ENCODE peak calls at places on chromosomes 11 and 22, in five cellular contexts. X, E, P, I and T are unnamed samples.

GRCh38 chr11:125373426-125374391 is 122.4 kb downstream of the FEZ1 start:
- DNase-seq in X (peak), E (no peak), P (no peak), I (no peak), T (peak)

GRCh38 chr22:31337178-31337577 is 9.0 kb downstream of the PATZ1 start:
- DNase-seq in X (no peak), E (no peak), P (no peak), I (no peak), T (no peak)

GRCh38 chr11:103097279-103097678 is 5.3 kb upstream of the DCUN1D5 start:
- DNase-seq in X (no peak), E (no peak), P (no peak), I (no peak), T (no peak)

GRCh38 chr22:27614291-27615007 is 187.1 kb downstream of the MN1 start:
- DNase-seq in X (no peak), E (no peak), P (no peak), I (no peak), T (no peak)

GRCh38 chr11:24132471-24132870 is 364.4 kb upstream of the LUZP2 start:
- DNase-seq in X (no peak), E (no peak), P (peak), I (no peak), T (no peak)

GRCh38 chr11:87895021-87895420 is 280.2 kb downstream of the RAB38 start:
- DNase-seq in X (no peak), E (no peak), P (no peak), I (no peak), T (no peak)

GRCh38 chr22:37999640-38000272 is 15.4 kb upstream of the SOX10 start:
- DNase-seq in X (no peak), E (no peak), P (no peak), I (peak), T (peak)

GRCh38 chr11:86802601-86803051 is 2.3 kb downstream of the PRSS23 start:
- DNase-seq in X (no peak), E (no peak), P (no peak), I (peak), T (peak)

GRCh38 chr11:76030973-76031590 is 175.2 kb downstream of the WNT11 start:
- DNase-seq in X (no peak), E (no peak), P (no peak), I (no peak), T (no peak)

GRCh38 chr22:43812890-43813289 is 785 bp upstream of the EFCAB6 start:
- DNase-seq in X (no peak), E (no peak), P (no peak), I (no peak), T (no peak)

GRCh38 chr11:76408171-76408965 is 27.2 kb downstream of the GVQW3 start:
- DNase-seq in X (no peak), E (no peak), P (no peak), I (no peak), T (no peak)

GRCh38 chr11:60831501-60832079 is 10.3 kb upstream of the CCDC86 start:
- DNase-seq in X (no peak), E (no peak), P (no peak), I (no peak), T (peak)

GRCh38 chr11:103110406-103110805 is 1.2 kb downstream of the DYNC2H1 start:
- DNase-seq in X (no peak), E (no peak), P (no peak), I (no peak), T (no peak)

GRCh38 chr11:76615950-76616349 is 54.6 kb downstream of the LRRC32 start:
- DNase-seq in X (peak), E (peak), P (no peak), I (no peak), T (no peak)

GRCh38 chr11:16969010-16970004 is 44.9 kb downstream of the PLEKHA7 start:
- DNase-seq in X (no peak), E (peak), P (no peak), I (no peak), T (no peak)

GRCh38 chr11:92932023-92932422 is 37.4 kb upstream of the MTNR1B start:
- DNase-seq in X (no peak), E (no peak), P (no peak), I (no peak), T (no peak)

GRCh38 chr11:79807506-79807905 is 366.7 kb upstream of the TENM4 start:
- DNase-seq in X (no peak), E (no peak), P (no peak), I (no peak), T (no peak)

GRCh38 chr22:47206185-47206584 is 443.7 kb downstream of the TBC1D22A start:
- DNase-seq in X (no peak), E (peak), P (no peak), I (no peak), T (no peak)

GRCh38 chr11:35491231-35491871 is 34.1 kb downstream of the PAMR1 start:
- DNase-seq in X (no peak), E (no peak), P (no peak), I (no peak), T (no peak)

GRCh38 chr22:42316988-42317387 is 46.5 kb upstream of the TCF20 start:
- DNase-seq in X (peak), E (peak), P (no peak), I (no peak), T (peak)

GRCh38 chr11:61747389-61748285 is 4.8 kb upstream of the MYRF start:
- DNase-seq in X (peak), E (peak), P (peak), I (peak), T (peak)

GRCh38 chr11:66020618-66021357 is 5.5 kb downstream of the CATSPER1 start:
- DNase-seq in X (no peak), E (no peak), P (no peak), I (no peak), T (no peak)

GRCh38 chr11:123704341-123704740 is 37.1 kb downstream of the ZNF202 start:
- DNase-seq in X (no peak), E (no peak), P (no peak), I (no peak), T (no peak)

GRCh38 chr11:11389238-11389637 is 36.2 kb upstream of the CSNK2A3 start:
- DNase-seq in X (no peak), E (peak), P (no peak), I (no peak), T (no peak)

GRCh38 chr11:2377511-2378443 is 667 bp downstream of the CD81 start:
- DNase-seq in X (peak), E (peak), P (peak), I (no peak), T (peak)

GRCh38 chr22:20068640-20069039 is 11.4 kb upstream of the DGCR8 start:
- DNase-seq in X (no peak), E (no peak), P (no peak), I (no peak), T (no peak)

GRCh38 chr11:24298126-24298525 is 198.7 kb upstream of the LUZP2 start:
- DNase-seq in X (no peak), E (no peak), P (no peak), I (no peak), T (no peak)

GRCh38 chr11:73693877-73694525 is 47.6 kb downstream of the PLEKHB1 start:
- DNase-seq in X (no peak), E (no peak), P (no peak), I (no peak), T (no peak)

GRCh38 chr11:29162490-29162889 is 854.3 kb downstream of the KCNA4 start:
- DNase-seq in X (no peak), E (no peak), P (no peak), I (no peak), T (no peak)

GRCh38 chr22:48743601-48744282 is 1083.9 kb downstream of the BRD1 start:
- DNase-seq in X (no peak), E (no peak), P (no peak), I (no peak), T (no peak)

GRCh38 chr11:67056640-67057409 is at the start of gene RHOD:
- DNase-seq in X (peak), E (peak), P (peak), I (no peak), T (no peak)

GRCh38 chr11:47672283-47672730 is 29.9 kb upstream of the MTCH2 start:
- DNase-seq in X (no peak), E (no peak), P (no peak), I (no peak), T (no peak)

GRCh38 chr11:6263664-6264063 is 4.0 kb downstream of the CCKBR start:
- DNase-seq in X (no peak), E (no peak), P (no peak), I (no peak), T (no peak)

GRCh38 chr11:6260207-6260726 is 629 bp downstream of the CCKBR start:
- DNase-seq in X (no peak), E (no peak), P (no peak), I (no peak), T (no peak)

GRCh38 chr11:6259638-6260019 is at the start of gene CCKBR:
- DNase-seq in X (no peak), E (no peak), P (peak), I (no peak), T (no peak)

GRCh38 chr11:6258141-6258540 is 1.5 kb upstream of the CCKBR start:
- DNase-seq in X (no peak), E (no peak), P (no peak), I (no peak), T (no peak)

GRCh38 chr11:6258571-6258998 is 1.1 kb upstream of the CCKBR start:
- DNase-seq in X (no peak), E (no peak), P (no peak), I (no peak), T (no peak)
- H3K4me3 ChIP-seq in X (peak), E (no peak), P (peak), I (no peak), T (no peak)

GRCh38 chr11:118263109-118263508 is 988 bp downstream of the MPZL2 start:
- DNase-seq in X (no peak), E (peak), P (no peak), I (no peak), T (no peak)
- H3K4me3 ChIP-seq in X (peak), E (peak), P (peak), I (peak), T (no peak)

GRCh38 chr11:59767212-59767611 is 12.0 kb downstream of the STX3 start:
- DNase-seq in X (no peak), E (peak), P (no peak), I (no peak), T (no peak)
- H3K4me3 ChIP-seq in X (no peak), E (no peak), P (no peak), I (no peak), T (no peak)

DNA sequence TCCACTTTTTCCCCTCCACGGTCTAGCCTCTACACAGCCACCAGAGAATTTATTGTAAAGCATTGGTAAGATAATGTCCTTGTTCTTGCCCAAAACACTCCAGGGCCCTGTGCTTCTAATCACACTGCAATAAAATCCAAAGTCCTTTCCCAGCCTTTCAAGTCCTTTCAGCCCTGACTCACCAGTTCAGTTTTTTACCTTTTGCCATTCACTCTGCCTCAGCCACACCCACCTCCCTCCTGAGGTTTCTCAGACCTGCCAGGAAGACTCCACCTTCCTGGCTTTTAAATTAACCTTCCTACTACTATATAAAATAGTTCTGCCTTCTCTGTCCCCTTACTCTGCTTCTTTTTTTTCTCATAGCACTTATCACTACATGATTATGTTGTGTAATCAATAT is 91.0 kb upstream of the ARHGAP32 start:
- DNase-seq in X (no peak), E (peak), P (peak), I (peak), T (no peak)
- H3K4me3 ChIP-seq in X (no peak), E (no peak), P (no peak), I (peak), T (no peak)

DNA sequence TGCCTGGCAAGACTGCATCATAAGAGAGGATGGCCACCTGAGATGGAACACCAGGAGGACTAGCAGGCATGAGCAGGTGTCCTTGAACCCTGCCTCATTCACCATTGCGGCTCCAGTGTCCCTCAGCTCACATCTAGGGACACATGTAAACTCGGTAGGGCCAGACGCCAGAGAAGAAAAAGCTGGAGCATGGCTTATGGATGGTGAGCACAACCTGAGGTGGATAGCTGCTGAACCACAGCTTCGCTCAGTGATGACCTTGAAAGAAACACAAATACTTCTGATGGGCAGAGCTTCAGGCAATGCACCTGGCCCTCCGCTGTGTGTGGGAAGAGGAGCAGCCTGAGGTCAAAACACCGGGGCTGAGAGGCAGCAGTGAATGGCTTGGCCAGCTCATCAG is 89.4 kb downstream of the MYEOV start:
- DNase-seq in X (no peak), E (no peak), P (no peak), I (no peak), T (no peak)
- H3K4me3 ChIP-seq in X (no peak), E (no peak), P (no peak), I (peak), T (no peak)

GRCh38 chr11:71093783-71094182 is 158.6 kb downstream of the SHANK2 start:
- DNase-seq in X (no peak), E (no peak), P (no peak), I (no peak), T (no peak)

GRCh38 chr11:71095294-71095850 is 157.0 kb downstream of the SHANK2 start:
- DNase-seq in X (no peak), E (no peak), P (no peak), I (no peak), T (no peak)

GRCh38 chr11:71089571-71089970 is 162.8 kb downstream of the SHANK2 start:
- DNase-seq in X (no peak), E (no peak), P (no peak), I (no peak), T (no peak)

GRCh38 chr11:71094296-71095077 is 157.9 kb downstream of the SHANK2 start:
- DNase-seq in X (no peak), E (no peak), P (no peak), I (no peak), T (no peak)

GRCh38 chr11:71091506-71092265 is 160.7 kb downstream of the SHANK2 start:
- DNase-seq in X (no peak), E (no peak), P (no peak), I (no peak), T (no peak)
- H3K4me3 ChIP-seq in X (no peak), E (no peak), P (no peak), I (no peak), T (no peak)

DNA sequence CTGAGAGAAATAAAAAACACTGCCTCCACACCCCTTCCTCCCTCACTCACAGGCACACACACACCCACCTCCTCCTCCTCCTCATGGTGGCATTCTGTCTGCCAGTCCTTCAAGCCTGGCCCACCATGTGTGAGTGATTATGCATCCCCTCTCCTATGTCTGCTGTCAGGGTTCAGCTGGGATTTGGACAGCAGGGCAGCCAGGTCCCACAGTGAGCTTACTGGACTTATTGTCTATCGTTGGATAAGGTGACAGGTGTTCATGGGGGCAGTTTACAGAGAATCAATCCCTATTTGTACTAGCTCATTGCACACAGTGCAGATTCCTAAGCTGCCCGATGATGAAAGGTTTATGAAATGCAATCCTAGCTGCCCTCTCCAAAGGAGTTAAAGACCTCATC is 4.8 kb upstream of the NTM start:
- DNase-seq in X (no peak), E (no peak), P (no peak), I (no peak), T (no peak)
- H3K4me3 ChIP-seq in X (no peak), E (no peak), P (no peak), I (no peak), T (no peak)

GRCh38 chr11:119091083-119091650 is 6.5 kb downstream of the HMBS start:
- DNase-seq in X (no peak), E (no peak), P (no peak), I (no peak), T (no peak)

GRCh38 chr11:119093951-119094815 is 7.5 kb downstream of the DPAGT1 start:
- DNase-seq in X (no peak), E (peak), P (no peak), I (no peak), T (peak)

GRCh38 chr11:119093666-119093950 is 8.0 kb downstream of the DPAGT1 start:
- DNase-seq in X (no peak), E (no peak), P (no peak), I (no peak), T (no peak)

GRCh38 chr11:119092880-119093665 is 8.4 kb downstream of the HMBS start:
- DNase-seq in X (no peak), E (no peak), P (no peak), I (no peak), T (no peak)

DNA sequence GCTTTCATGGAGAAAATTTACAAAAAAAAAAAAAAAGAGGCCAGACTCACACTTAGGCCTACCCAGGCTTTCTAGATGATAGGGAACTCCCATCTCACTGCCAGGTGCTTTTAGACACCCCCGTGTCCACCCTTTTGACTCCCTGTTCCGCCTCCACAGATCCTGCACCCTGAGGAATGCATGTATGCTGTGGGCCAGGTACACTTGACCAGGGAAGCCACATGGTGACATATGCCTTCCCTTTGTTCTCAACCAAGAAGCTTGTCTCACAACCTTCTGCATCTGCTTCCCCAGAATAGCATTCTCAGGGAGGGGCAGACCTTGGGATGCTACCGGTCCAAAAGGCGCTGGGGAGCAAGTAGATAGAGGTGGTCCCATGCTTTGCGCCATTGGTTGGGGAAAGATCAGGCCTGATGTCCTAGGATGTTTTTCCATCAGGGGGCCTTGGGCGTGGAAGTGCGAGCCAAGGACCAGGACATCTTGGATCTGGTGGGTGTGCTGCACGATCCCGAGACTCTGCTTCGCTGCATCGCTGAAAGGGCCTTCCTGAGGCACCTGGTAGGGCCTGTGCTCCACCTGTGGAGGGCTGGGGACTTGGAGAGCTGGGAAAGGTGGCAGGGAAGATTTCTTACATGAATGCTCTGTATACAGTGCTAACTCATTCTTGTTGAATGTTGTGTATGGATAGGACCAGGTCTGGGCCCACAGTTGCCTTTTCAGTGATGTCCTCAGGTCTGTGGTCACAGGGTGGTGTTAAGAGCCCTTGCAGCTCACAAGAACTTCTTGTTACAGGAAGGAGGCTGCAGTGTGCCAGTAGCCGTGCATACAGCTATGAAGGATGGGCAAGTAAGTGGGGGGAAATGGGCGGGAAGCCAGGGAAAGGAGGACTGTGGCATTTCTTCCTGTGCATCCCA is 7.5 kb downstream of the HMBS start:
- DNase-seq in X (no peak), E (no peak), P (no peak), I (no peak), T (no peak)
- H3K4me3 ChIP-seq in X (no peak), E (no peak), P (no peak), I (no peak), T (no peak)